ENCODE peak calls at places on chromosomes 16 and 17, in nine cellular contexts. One of them, this sample, is unnamed.

GRCh38 chr16:67391424-67392300 is 1.6 kb downstream of the TPPP3 start:
- DNase-seq in uterus: no peak
- DNase-seq in skeletal muscle cell: no peak
- DNase-seq in Kasumi-1: no peak
- DNase-seq in omental fat pad: no peak
- DNase-seq in RPMI7951: peak; percentile 27
- DNase-seq in lung: no peak
- DNase-seq in neural crest cell: no peak
- DNase-seq in AG10803: peak; percentile 31
- DNase-seq in this sample: no peak

GRCh38 chr17:50837980-50838954 is 2.9 kb downstream of the WFIKKN2 start:
- DNase-seq in uterus: no peak
- DNase-seq in skeletal muscle cell: no peak
- DNase-seq in Kasumi-1: no peak
- DNase-seq in omental fat pad: no peak
- DNase-seq in RPMI7951: no peak
- DNase-seq in lung: no peak
- DNase-seq in neural crest cell: no peak
- DNase-seq in AG10803: no peak
- DNase-seq in this sample: no peak

GRCh38 chr17:81365601-81366585 is 29.4 kb upstream of the BAHCC1 start:
- DNase-seq in uterus: peak; percentile 70
- DNase-seq in skeletal muscle cell: no peak
- DNase-seq in Kasumi-1: peak; percentile 54
- DNase-seq in omental fat pad: no peak
- DNase-seq in RPMI7951: peak; percentile 60
- DNase-seq in lung: peak; percentile 89
- DNase-seq in neural crest cell: no peak
- DNase-seq in AG10803: no peak
- DNase-seq in this sample: no peak

GRCh38 chr17:81419886-81420768 is 24.9 kb downstream of the BAHCC1 start:
- DNase-seq in uterus: peak; percentile 66
- DNase-seq in skeletal muscle cell: no peak
- DNase-seq in Kasumi-1: no peak
- DNase-seq in omental fat pad: no peak
- DNase-seq in RPMI7951: no peak
- DNase-seq in lung: no peak
- DNase-seq in neural crest cell: no peak
- DNase-seq in AG10803: peak; percentile 55
- DNase-seq in this sample: no peak

GRCh38 chr17:2302740-2303277 is 776 bp downstream of the SMG6 start:
- DNase-seq in uterus: no peak
- DNase-seq in skeletal muscle cell: no peak
- DNase-seq in Kasumi-1: no peak
- DNase-seq in omental fat pad: no peak
- DNase-seq in RPMI7951: no peak
- DNase-seq in lung: no peak
- DNase-seq in neural crest cell: no peak
- DNase-seq in AG10803: no peak
- DNase-seq in this sample: no peak

GRCh38 chr16:57071840-57072541 is 20.4 kb upstream of the CPNE2 start:
- DNase-seq in uterus: no peak
- DNase-seq in skeletal muscle cell: no peak
- DNase-seq in Kasumi-1: no peak
- DNase-seq in omental fat pad: no peak
- DNase-seq in RPMI7951: peak; percentile 65
- DNase-seq in lung: no peak
- DNase-seq in neural crest cell: no peak
- DNase-seq in AG10803: peak; percentile 61
- DNase-seq in this sample: no peak

GRCh38 chr16:450800-451512 is 25.5 kb downstream of the RAB11FIP3 start:
- DNase-seq in uterus: no peak
- DNase-seq in skeletal muscle cell: no peak
- DNase-seq in Kasumi-1: no peak
- DNase-seq in omental fat pad: no peak
- DNase-seq in RPMI7951: no peak
- DNase-seq in lung: no peak
- DNase-seq in neural crest cell: no peak
- DNase-seq in AG10803: no peak
- DNase-seq in this sample: no peak

GRCh38 chr17:79203657-79204056 is 129.0 kb downstream of the ENGASE start:
- DNase-seq in uterus: no peak
- DNase-seq in skeletal muscle cell: no peak
- DNase-seq in Kasumi-1: no peak
- DNase-seq in omental fat pad: no peak
- DNase-seq in RPMI7951: no peak
- DNase-seq in lung: no peak
- DNase-seq in neural crest cell: no peak
- DNase-seq in AG10803: no peak
- DNase-seq in this sample: no peak

GRCh38 chr16:10412935-10413601 is 27.2 kb downstream of the ATF7IP2 start:
- DNase-seq in uterus: no peak
- DNase-seq in skeletal muscle cell: no peak
- DNase-seq in Kasumi-1: no peak
- DNase-seq in omental fat pad: no peak
- DNase-seq in RPMI7951: no peak
- DNase-seq in lung: no peak
- DNase-seq in neural crest cell: no peak
- DNase-seq in AG10803: no peak
- DNase-seq in this sample: no peak

This sample was measured in left lobe of liver.